ENCODE peak calls at places on chromosomes 4 and X, in four cellular contexts. One of them, this sample, is unnamed.

GRCh38 chrX:133653363-133653762 is 238.1 kb upstream of the GPC4 start:
- DNase-seq in CD8-positive, alpha-beta T cell: no peak
- DNase-seq in psoas muscle: no peak
- DNase-seq in left ventricle myocardium inferior: no peak
- DNase-seq in this sample: no peak

GRCh38 chr4:158169931-158170690 is 2.7 kb downstream of the GASK1B start:
- DNase-seq in CD8-positive, alpha-beta T cell: no peak
- DNase-seq in psoas muscle: no peak
- DNase-seq in left ventricle myocardium inferior: no peak
- DNase-seq in this sample: no peak

GRCh38 chr4:56909083-56909981 is 1.6 kb downstream of the REST start:
- DNase-seq in CD8-positive, alpha-beta T cell: peak; percentile 46
- DNase-seq in psoas muscle: peak; percentile 73
- DNase-seq in left ventricle myocardium inferior: peak; percentile 51
- DNase-seq in this sample: no peak

GRCh38 chr4:172813359-172813923 is 355.2 kb upstream of the GALNT7 start:
- DNase-seq in CD8-positive, alpha-beta T cell: no peak
- DNase-seq in psoas muscle: no peak
- DNase-seq in left ventricle myocardium inferior: no peak
- DNase-seq in this sample: no peak

GRCh38 chr4:9931196-9931595 is 90.1 kb downstream of the SLC2A9 start:
- DNase-seq in CD8-positive, alpha-beta T cell: no peak
- DNase-seq in psoas muscle: no peak
- DNase-seq in left ventricle myocardium inferior: no peak
- DNase-seq in this sample: no peak

GRCh38 chr4:54076673-54077072 is 12.3 kb upstream of the CHIC2 start:
- DNase-seq in CD8-positive, alpha-beta T cell: no peak
- DNase-seq in psoas muscle: no peak
- DNase-seq in left ventricle myocardium inferior: no peak
- DNase-seq in this sample: no peak

GRCh38 chr4:2891294-2891693 is 47.6 kb downstream of the ADD1 start:
- DNase-seq in CD8-positive, alpha-beta T cell: no peak
- DNase-seq in psoas muscle: no peak
- DNase-seq in left ventricle myocardium inferior: no peak
- DNase-seq in this sample: no peak

GRCh38 chr4:4810365-4810764 is 49.1 kb upstream of the MSX1 start:
- DNase-seq in CD8-positive, alpha-beta T cell: no peak
- DNase-seq in psoas muscle: no peak
- DNase-seq in left ventricle myocardium inferior: no peak
- DNase-seq in this sample: no peak

GRCh38 chr4:105715692-105716278 is 7.2 kb downstream of the GSTCD start:
- DNase-seq in CD8-positive, alpha-beta T cell: no peak
- DNase-seq in psoas muscle: no peak
- DNase-seq in left ventricle myocardium inferior: no peak
- DNase-seq in this sample: no peak

GRCh38 chr4:3387154-3387942 is 54.4 kb upstream of the HGFAC start:
- DNase-seq in CD8-positive, alpha-beta T cell: no peak
- DNase-seq in psoas muscle: no peak
- DNase-seq in left ventricle myocardium inferior: no peak
- DNase-seq in this sample: no peak

GRCh38 chr4:36533944-36534343 is 252.5 kb downstream of the DTHD1 start:
- DNase-seq in CD8-positive, alpha-beta T cell: no peak
- DNase-seq in psoas muscle: no peak
- DNase-seq in left ventricle myocardium inferior: no peak
- DNase-seq in this sample: no peak

DNA sequence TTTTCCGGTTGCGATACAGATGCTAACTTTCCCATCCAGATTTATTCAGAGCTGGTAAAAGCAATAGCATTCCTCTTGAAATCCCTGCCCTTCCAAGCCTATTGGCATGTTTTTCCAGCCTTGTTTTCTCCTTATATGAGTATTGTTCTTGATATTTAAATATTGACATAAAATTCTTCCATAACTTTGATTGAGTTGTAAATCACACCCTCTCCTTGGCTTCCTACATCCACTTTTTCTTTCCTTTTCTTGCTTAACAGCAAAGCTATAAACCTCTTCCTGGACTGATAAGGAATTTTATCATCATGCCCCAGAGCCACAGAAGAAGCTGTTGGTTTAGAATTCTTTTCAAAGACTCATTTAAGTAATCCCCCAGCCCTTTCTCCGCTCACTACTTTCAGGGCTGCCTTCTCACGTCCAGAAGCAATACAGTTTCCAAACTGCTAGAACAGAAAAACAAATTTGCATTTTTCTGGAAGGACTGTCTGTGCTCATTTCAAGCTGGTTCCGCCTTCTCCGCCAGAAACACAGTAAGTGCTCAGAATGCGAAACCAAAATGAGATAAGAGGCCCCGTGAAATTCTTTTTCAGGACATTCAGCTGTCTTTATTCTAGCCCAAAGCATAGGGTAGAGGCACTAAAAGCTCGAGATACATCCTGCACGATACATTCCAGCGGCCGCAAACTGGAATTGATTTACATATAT is 922 bp downstream of the MID1 start:
- DNase-seq in CD8-positive, alpha-beta T cell: no peak
- DNase-seq in psoas muscle: no peak
- DNase-seq in left ventricle myocardium inferior: no peak
- DNase-seq in this sample: peak; percentile 24
- H3K4me1 ChIP-seq in CD8-positive, alpha-beta T cell: no peaks in the 10 kb centered on the region
- H3K4me1 ChIP-seq in psoas muscle: no peaks in the 10 kb centered on the region
- H3K4me1 ChIP-seq in left ventricle myocardium inferior: no peaks in the 10 kb centered on the region
- H3K4me1 ChIP-seq in this sample: peaks cover 6% of the 10 kb centered on the region

GRCh38 chrX:16839852-16840460 is 30.2 kb downstream of the RBBP7 start:
- DNase-seq in CD8-positive, alpha-beta T cell: no peak
- DNase-seq in psoas muscle: no peak
- DNase-seq in left ventricle myocardium inferior: no peak
- DNase-seq in this sample: no peak

GRCh38 chrX:16834811-16835210 is 35.4 kb downstream of the RBBP7 start:
- DNase-seq in CD8-positive, alpha-beta T cell: no peak
- DNase-seq in psoas muscle: no peak
- DNase-seq in left ventricle myocardium inferior: no peak
- DNase-seq in this sample: no peak

GRCh38 chrX:16839224-16839851 is 30.8 kb downstream of the RBBP7 start:
- DNase-seq in CD8-positive, alpha-beta T cell: no peak
- DNase-seq in psoas muscle: no peak
- DNase-seq in left ventricle myocardium inferior: no peak
- DNase-seq in this sample: no peak

GRCh38 chrX:16838202-16839066 is 31.7 kb downstream of the RBBP7 start:
- DNase-seq in CD8-positive, alpha-beta T cell: no peak
- DNase-seq in psoas muscle: peak; percentile 71
- DNase-seq in left ventricle myocardium inferior: peak; percentile 19
- DNase-seq in this sample: peak; percentile 16

DNA sequence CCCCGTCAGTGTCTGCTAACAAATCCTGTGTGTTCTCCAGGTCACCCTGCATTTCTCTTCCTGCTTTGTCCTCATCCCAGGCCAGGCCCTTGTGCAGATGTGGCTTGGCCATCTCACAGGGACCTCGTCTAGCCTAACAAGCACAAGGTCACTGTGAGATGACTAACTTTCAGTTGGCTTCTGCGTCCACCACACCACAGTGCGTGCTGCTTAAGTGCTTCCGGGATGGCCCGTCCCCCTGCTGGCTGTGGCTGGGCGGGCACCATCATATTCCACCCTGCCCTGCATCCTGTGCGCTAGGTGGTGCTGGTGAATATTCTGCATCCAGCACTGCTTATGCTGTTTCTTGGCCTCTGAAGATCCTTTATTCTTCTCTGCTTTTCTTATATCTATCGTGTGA is 33.8 kb downstream of the RBBP7 start:
- DNase-seq in CD8-positive, alpha-beta T cell: peak; percentile 14
- DNase-seq in psoas muscle: peak; percentile 59
- DNase-seq in left ventricle myocardium inferior: no peak
- DNase-seq in this sample: peak; percentile 33
- H3K4me3 ChIP-seq in CD8-positive, alpha-beta T cell: no peak overlapping the region
- H3K4me3 ChIP-seq in psoas muscle: no peak overlapping the region
- H3K4me3 ChIP-seq in left ventricle myocardium inferior: no peak overlapping the region
- H3K4me3 ChIP-seq in this sample: no peak overlapping the region

GRCh38 chrX:150508018-150508417 is 60.4 kb upstream of the MTM1 start:
- DNase-seq in CD8-positive, alpha-beta T cell: no peak
- DNase-seq in psoas muscle: no peak
- DNase-seq in left ventricle myocardium inferior: no peak
- DNase-seq in this sample: no peak
- H3K4me1 ChIP-seq in CD8-positive, alpha-beta T cell: no peaks in the 10 kb centered on the region
- H3K4me1 ChIP-seq in psoas muscle: no peaks in the 10 kb centered on the region
- H3K4me1 ChIP-seq in left ventricle myocardium inferior: peaks cover 56% of the 10 kb centered on the region
- H3K4me1 ChIP-seq in this sample: no peaks in the 10 kb centered on the region

GRCh38 chr4:140571620-140572019 is 2.9 kb upstream of the UCP1 start:
- DNase-seq in CD8-positive, alpha-beta T cell: no peak
- DNase-seq in psoas muscle: no peak
- DNase-seq in left ventricle myocardium inferior: no peak
- DNase-seq in this sample: no peak

GRCh38 chr4:140567722-140568121 is 1.0 kb downstream of the UCP1 start:
- DNase-seq in CD8-positive, alpha-beta T cell: no peak
- DNase-seq in psoas muscle: no peak
- DNase-seq in left ventricle myocardium inferior: no peak
- DNase-seq in this sample: no peak

GRCh38 chr4:140569307-140569638 is 512 bp upstream of the UCP1 start:
- DNase-seq in CD8-positive, alpha-beta T cell: no peak
- DNase-seq in psoas muscle: no peak
- DNase-seq in left ventricle myocardium inferior: no peak
- DNase-seq in this sample: no peak

GRCh38 chr4:140568507-140569306 is at the start of gene UCP1:
- DNase-seq in CD8-positive, alpha-beta T cell: no peak
- DNase-seq in psoas muscle: no peak
- DNase-seq in left ventricle myocardium inferior: peak; percentile 14
- DNase-seq in this sample: peak; percentile 25
- H3K4me3 ChIP-seq in CD8-positive, alpha-beta T cell: peak within 1 kb of the TSS; percentile 32
- H3K4me3 ChIP-seq in psoas muscle: peak within 1 kb of the TSS; percentile 62
- H3K4me3 ChIP-seq in left ventricle myocardium inferior: peak within 1 kb of the TSS; percentile 70
- H3K4me3 ChIP-seq in this sample: no peak within 1 kb of the TSS

GRCh38 chr4:76209876-76210275 is 3.7 kb downstream of the SCARB2 start:
- DNase-seq in CD8-positive, alpha-beta T cell: no peak
- DNase-seq in psoas muscle: no peak
- DNase-seq in left ventricle myocardium inferior: no peak
- DNase-seq in this sample: no peak
- H3K4me1 ChIP-seq in CD8-positive, alpha-beta T cell: peaks cover 25% of the 10 kb centered on the region
- H3K4me1 ChIP-seq in psoas muscle: peaks cover 71% of the 10 kb centered on the region
- H3K4me1 ChIP-seq in left ventricle myocardium inferior: peaks cover 96% of the 10 kb centered on the region
- H3K4me1 ChIP-seq in this sample: peaks cover 60% of the 10 kb centered on the region

This sample was measured in mucosa of descending colon.